ENCODE peak calls at places on chromosomes 6 and 20, in seven cellular contexts. W is fibroblast of lung, C is psoas muscle, B is progenitor cell of endocrine pancreas, S is BJ, I is B cell, Z is GM10248. V is an unnamed sample.

GRCh38 chr6:13769655-13770053 is 44.7 kb downstream of the MCUR1 start:
- DNase-seq in W (no peak), C (no peak), B (no peak), S (no peak), I (no peak), Z (no peak), V (no peak)

GRCh38 chr6:6918216-6918983 is 189.4 kb upstream of the RREB1 start:
- DNase-seq in W (peak; percentile 70), C (no peak), B (no peak), S (no peak), I (no peak), Z (peak; percentile 86), V (no peak)

GRCh38 chr6:45590225-45590624 is 212.5 kb upstream of the SUPT3H start:
- DNase-seq in W (peak; percentile 81), C (no peak), B (no peak), S (no peak), I (no peak), Z (no peak), V (peak; percentile 63)

GRCh38 chr6:110447761-110448160 is 28.7 kb downstream of the SLC22A16 start:
- DNase-seq in W (no peak), C (no peak), B (no peak), S (no peak), I (no peak), Z (no peak), V (no peak)

GRCh38 chr20:2701671-2702081 is 9.1 kb downstream of the EBF4 start:
- DNase-seq in W (no peak), C (no peak), B (no peak), S (no peak), I (no peak), Z (no peak), V (no peak)

GRCh38 chr6:42383421-42384208 is 68.1 kb downstream of the TRERF1 start:
- DNase-seq in W (no peak), C (no peak), B (no peak), S (no peak), I (no peak), Z (no peak), V (no peak)

GRCh38 chr6:100948381-100949133 is 67.4 kb upstream of the ASCC3 start:
- DNase-seq in W (no peak), C (no peak), B (no peak), S (peak; percentile 10), I (no peak), Z (no peak), V (no peak)

GRCh38 chr6:143034689-143035334 is 25.9 kb upstream of the AIG1 start:
- DNase-seq in W (no peak), C (no peak), B (no peak), S (no peak), I (no peak), Z (no peak), V (no peak)

GRCh38 chr6:21240709-21241108 is 352.8 kb upstream of the SOX4 start:
- DNase-seq in W (peak; percentile 28), C (no peak), B (no peak), S (no peak), I (no peak), Z (no peak), V (no peak)

GRCh38 chr20:3092611-3093379 is 8.3 kb upstream of the AVP start:
- DNase-seq in W (no peak), C (peak; percentile 36), B (no peak), S (no peak), I (peak; percentile 80), Z (no peak), V (no peak)

GRCh38 chr6:37137201-37137880 is 32.6 kb upstream of the PIM1 start:
- DNase-seq in W (peak; percentile 95), C (no peak), B (peak; percentile 33), S (peak; percentile 98), I (no peak), Z (peak; percentile 75), V (peak; percentile 93)

GRCh38 chr6:31058128-31058894 is 48.0 kb downstream of the MUC22 start:
- DNase-seq in W (peak; percentile 94), C (no peak), B (no peak), S (peak; percentile 66), I (no peak), Z (no peak), V (peak; percentile 87)

GRCh38 chr20:45008521-45009049 is 42.3 kb downstream of the STK4 start:
- DNase-seq in W (no peak), C (no peak), B (no peak), S (no peak), I (no peak), Z (no peak), V (no peak)

GRCh38 chr6:15324427-15324985 is 78.6 kb downstream of the JARID2 start:
- DNase-seq in W (no peak), C (no peak), B (no peak), S (no peak), I (no peak), Z (no peak), V (no peak)

GRCh38 chr20:6644818-6645620 is 122.5 kb upstream of the BMP2 start:
- DNase-seq in W (no peak), C (no peak), B (no peak), S (no peak), I (no peak), Z (no peak), V (no peak)

GRCh38 chr20:57476073-57476526 is 48.8 kb downstream of the CTCFL start:
- DNase-seq in W (no peak), C (no peak), B (no peak), S (no peak), I (no peak), Z (no peak), V (no peak)

GRCh38 chr20:21521596-21522478 is 8.0 kb upstream of the NKX2-2 start:
- DNase-seq in W (no peak), C (no peak), B (peak; percentile 14), S (no peak), I (no peak), Z (no peak), V (no peak)

GRCh38 chr20:21522479-21523397 is 8.9 kb upstream of the NKX2-2 start:
- DNase-seq in W (no peak), C (no peak), B (peak; percentile 47), S (no peak), I (no peak), Z (no peak), V (no peak)

GRCh38 chr20:21519136-21519584 is 5.3 kb upstream of the NKX2-2 start:
- DNase-seq in W (no peak), C (no peak), B (no peak), S (no peak), I (no peak), Z (no peak), V (no peak)

GRCh38 chr20:21523398-21523868 is 9.6 kb upstream of the NKX2-2 start:
- DNase-seq in W (no peak), C (no peak), B (no peak), S (no peak), I (no peak), Z (no peak), V (no peak)

DNA sequence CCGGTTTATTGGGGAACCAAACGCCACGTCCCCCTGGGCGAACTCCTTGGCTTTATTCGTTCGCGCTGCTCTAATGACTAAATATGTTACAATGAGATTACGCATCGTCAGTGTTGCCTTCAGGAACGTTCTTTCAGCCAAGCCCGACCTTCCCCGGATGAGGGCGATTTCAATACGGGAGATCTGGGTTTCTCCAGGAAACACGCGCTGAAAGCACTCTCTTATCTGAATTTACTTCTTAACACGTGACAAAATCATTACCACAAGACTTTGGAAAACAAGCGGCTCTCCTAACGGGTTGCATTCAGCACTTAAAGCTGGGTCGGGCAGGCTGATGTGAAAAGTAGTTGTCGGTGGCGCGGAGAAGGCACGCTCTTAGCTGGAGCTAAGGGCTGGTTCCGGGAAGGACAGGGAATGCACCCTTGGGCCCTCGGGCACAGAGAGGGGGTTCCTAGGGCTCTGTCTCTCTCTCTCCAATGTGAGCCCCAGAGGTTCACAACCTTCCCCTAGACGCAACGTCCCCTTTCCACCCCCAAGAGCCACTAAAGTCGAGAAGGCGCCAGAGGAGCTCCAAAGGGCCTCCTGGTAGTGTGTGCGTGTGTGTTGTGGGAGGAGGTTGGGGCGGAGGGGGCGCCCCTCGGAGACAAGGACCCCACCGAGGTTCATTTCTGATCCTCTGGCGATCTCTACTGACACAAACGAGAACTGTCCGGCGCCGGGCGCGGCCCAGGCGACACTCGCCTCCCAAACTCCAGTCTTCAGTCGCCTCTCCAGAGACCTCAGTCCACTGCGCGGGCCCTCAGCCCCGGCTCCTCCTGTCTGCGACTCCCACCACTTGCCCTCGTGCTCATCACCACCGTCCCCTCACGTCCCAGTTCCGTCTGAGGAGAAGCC is 7.1 kb upstream of the NKX2-2 start:
- DNase-seq in W (no peak), C (no peak), B (no peak), S (no peak), I (no peak), Z (peak; percentile 18), V (no peak)
- TF ChIP-seq CTCF in W (no peak), C (no peak), B (peak; percentile 35), S (no peak), I (no peak), Z (no peak), V (no peak)

DNA sequence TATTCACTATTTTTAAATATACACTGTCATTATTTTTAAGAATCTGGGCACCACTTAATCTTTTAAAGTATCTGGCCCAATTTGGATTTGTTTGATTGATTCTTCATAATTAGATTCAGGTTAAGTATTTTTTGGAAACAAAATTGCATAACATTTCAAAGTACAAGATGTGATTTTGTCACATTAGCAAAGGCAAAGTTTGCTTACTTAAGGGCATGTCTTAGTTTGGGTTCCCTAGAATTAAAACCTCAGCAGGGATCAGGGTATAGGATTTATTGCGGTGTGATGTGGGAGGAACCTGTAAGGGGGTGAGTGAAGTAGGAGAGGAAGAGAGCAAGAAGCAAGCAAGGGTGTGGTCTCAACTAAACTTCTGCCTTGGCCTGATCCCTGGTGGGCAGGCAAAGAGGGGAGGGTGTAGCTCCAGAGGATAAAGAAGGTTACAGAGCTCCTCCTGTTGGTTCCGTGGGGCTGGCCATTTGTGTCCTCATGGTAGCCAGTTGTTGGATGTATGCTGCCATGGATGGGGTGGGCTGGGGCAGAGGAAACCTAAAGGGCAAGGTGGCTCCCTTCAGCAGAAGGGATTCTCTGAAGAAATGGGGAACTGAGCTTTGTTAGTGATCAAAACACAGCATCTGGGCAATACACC is 668.7 kb upstream of the SLC35B3 start:
- DNase-seq in W (no peak), C (no peak), B (no peak), S (no peak), I (no peak), Z (no peak), V (no peak)
- TF ChIP-seq CTCF in W (no peak), C (no peak), B (no peak), S (no peak), I (no peak), Z (no peak), V (no peak)

GRCh38 chr6:303948-304558 is 11.8 kb downstream of the DUSP22 start:
- DNase-seq in W (no peak), C (no peak), B (no peak), S (no peak), I (no peak), Z (no peak), V (no peak)
- TF ChIP-seq CTCF in W (no peak), C (no peak), B (peak; percentile 24), S (no peak), I (no peak), Z (peak; percentile 42), V (peak; percentile 4)

GRCh38 chr6:151240036-151240685 is 394 bp downstream of the AKAP12 start:
- DNase-seq in W (peak; percentile 83), C (peak; percentile 80), B (peak; percentile 40), S (no peak), I (peak; percentile 41), Z (peak; percentile 49), V (no peak)
- TF ChIP-seq CTCF in W (peak; percentile 9), C (no peak), B (no peak), S (no peak), I (no peak), Z (no peak), V (no peak)